ENCODE peak calls at places on chromosomes 7 and 10, in nine cellular contexts. O is testis; W is GM12878; G is CD8-positive, alpha-beta T cell; H is mammary epithelial cell; V is mesendoderm; C is brain microvascular endothelial cell; S is heart right ventricle; I is RWPE1. M is an unnamed sample.

GRCh38 chr7:36739351-36739750 is 15.1 kb upstream of the AOAH start:
- DNase-seq in V (no peak), H (peak), I (no peak), O (no peak), W (no peak), C (no peak), S (no peak), G (no peak), M (no peak)

GRCh38 chr7:112898432-112899290 is 108.5 kb upstream of the TMEM168 start:
- DNase-seq in H (peak), C (peak), V (peak), O (peak), S (no peak), I (peak), W (peak), G (peak), M (no peak)

GRCh38 chr10:78566216-78567135 is 502.3 kb upstream of the ZMIZ1 start:
- DNase-seq in H (no peak), O (no peak), I (no peak), S (no peak), C (no peak), V (no peak), W (no peak), G (no peak), M (no peak)

GRCh38 chr7:44477063-44477830 is 13.2 kb downstream of the NUDCD3 start:
- DNase-seq in V (peak), C (peak), I (peak), S (peak), H (peak), W (peak), G (peak), O (peak), M (peak)

GRCh38 chr10:10794776-10795175 is 222.9 kb upstream of the CELF2 start:
- DNase-seq in I (peak), V (peak), C (peak), G (no peak), W (no peak), O (no peak), H (peak), S (no peak), M (no peak)

GRCh38 chr10:106355450-106355849 is 809.1 kb downstream of the SORCS1 start:
- DNase-seq in I (no peak), W (no peak), V (peak), G (no peak), C (no peak), S (no peak), O (no peak), H (no peak), M (no peak)

GRCh38 chr7:136194843-136195242 is 217.7 kb upstream of the MTPN start:
- DNase-seq in V (no peak), I (no peak), W (no peak), H (no peak), S (no peak), G (no peak), O (no peak), C (no peak), M (no peak)

GRCh38 chr10:130844264-130844761 is 467.2 kb downstream of the TCERG1L start:
- DNase-seq in G (no peak), V (no peak), W (no peak), C (peak), S (no peak), I (no peak), H (no peak), O (no peak), M (no peak)

GRCh38 chr7:155267436-155267835 is 30.2 kb upstream of the INSIG1 start:
- DNase-seq in V (no peak), I (no peak), G (no peak), H (no peak), W (no peak), C (no peak), O (no peak), S (no peak), M (no peak)

GRCh38 chr7:19410096-19410495 is 264.9 kb upstream of the FERD3L start:
- DNase-seq in C (no peak), G (no peak), V (no peak), S (no peak), O (no peak), H (no peak), W (no peak), I (no peak), M (no peak)

GRCh38 chr7:37455081-37455480 is 6.4 kb upstream of the ELMO1 start:
- DNase-seq in C (no peak), O (no peak), H (no peak), S (no peak), V (no peak), G (no peak), W (no peak), I (no peak), M (no peak)

GRCh38 chr10:76051007-76051936 is 619.8 kb downstream of the LRMDA start:
- DNase-seq in I (no peak), O (no peak), S (no peak), G (no peak), V (peak), W (no peak), H (no peak), C (no peak), M (no peak)

GRCh38 chr7:129741743-129742213 is 130.3 kb downstream of the NRF1 start:
- DNase-seq in W (no peak), I (no peak), S (no peak), H (no peak), V (peak), G (no peak), C (no peak), O (no peak), M (no peak)

GRCh38 chr7:90828601-90829000 is 232.5 kb downstream of the CDK14 start:
- DNase-seq in I (no peak), S (no peak), H (peak), O (no peak), V (no peak), G (no peak), C (no peak), W (no peak), M (no peak)

GRCh38 chr10:70978181-70978580 is 89.8 kb upstream of the PCBD1 start:
- DNase-seq in G (no peak), V (no peak), H (no peak), I (no peak), O (no peak), W (no peak), S (no peak), C (no peak), M (no peak)

GRCh38 chr10:963613-964012 is 24.6 kb upstream of the GTPBP4 start:
- DNase-seq in G (no peak), V (no peak), H (no peak), O (no peak), S (no peak), W (no peak), C (no peak), I (no peak), M (no peak)

GRCh38 chr7:45663167-45663921 is 89.2 kb downstream of the ADCY1 start:
- DNase-seq in H (no peak), C (peak), O (peak), G (peak), I (peak), W (no peak), V (peak), S (peak), M (no peak)

GRCh38 chr7:75055830-75056431 is 17.7 kb downstream of the RCC1L start:
- DNase-seq in O (peak), S (no peak), V (no peak), I (no peak), H (no peak), C (no peak), G (no peak), W (no peak), M (no peak)

GRCh38 chr10:114095676-114096331 is 52.1 kb downstream of the ADRB1 start:
- DNase-seq in G (no peak), S (no peak), C (no peak), I (no peak), H (no peak), W (no peak), V (no peak), O (no peak), M (no peak)

GRCh38 chr7:150800576-150801241 is at the start of gene TMEM176A:
- DNase-seq in H (no peak), C (no peak), I (no peak), S (peak), W (no peak), O (no peak), G (peak), V (no peak), M (no peak)

GRCh38 chr7:139855498-139856270 is 26.6 kb downstream of the TBXAS1 start:
- DNase-seq in H (no peak), V (no peak), G (no peak), C (no peak), W (peak), I (no peak), S (no peak), O (no peak), M (no peak)

GRCh38 chr10:16809074-16809718 is 8.0 kb downstream of the RSU1 start:
- DNase-seq in H (peak), C (peak), O (peak), V (peak), W (no peak), I (no peak), S (peak), G (peak), M (no peak)

GRCh38 chr10:123496336-123496735 is 169.8 kb upstream of the GPR26 start:
- DNase-seq in I (no peak), V (no peak), H (no peak), O (no peak), G (no peak), S (no peak), W (no peak), C (no peak), M (no peak)

GRCh38 chr7:22610871-22611757 is 111.1 kb upstream of the STEAP1B start:
- DNase-seq in G (no peak), C (no peak), V (no peak), S (no peak), O (no peak), I (no peak), H (no peak), W (no peak), M (no peak)

GRCh38 chr10:29669149-29669548 is 34.4 kb upstream of the SVIL start:
- DNase-seq in V (no peak), H (peak), I (no peak), C (peak), S (peak), W (no peak), O (no peak), G (no peak), M (no peak)
- H3K27ac ChIP-seq in V (no peak), H (peak), I (peak), C (peak), S (no peak), W (no peak), O (no peak), G (no peak), M (no peak)

GRCh38 chr10:108392286-108392685 is 1227.8 kb upstream of the SORCS1 start:
- DNase-seq in O (no peak), G (no peak), V (no peak), S (no peak), I (peak), C (no peak), H (peak), W (no peak), M (no peak)
- H3K27ac ChIP-seq in O (no peak), G (no peak), V (no peak), S (no peak), I (no peak), C (no peak), H (no peak), W (no peak), M (no peak)

GRCh38 chr10:120503695-120504094 is 46.7 kb downstream of the PLPP4 start:
- DNase-seq in H (no peak), O (no peak), V (no peak), G (no peak), C (no peak), I (no peak), W (no peak), S (no peak), M (no peak)
- H3K27ac ChIP-seq in H (peak), O (no peak), V (no peak), G (no peak), C (no peak), I (no peak), W (no peak), S (no peak), M (no peak)

GRCh38 chr10:47443145-47443544 is 40.8 kb downstream of the ANXA8 start:
- DNase-seq in O (no peak), V (no peak), H (peak), C (no peak), G (no peak), I (no peak), W (no peak), S (no peak), M (no peak)

GRCh38 chr10:47438857-47439474 is 44.9 kb downstream of the ANXA8 start:
- DNase-seq in I (peak), S (no peak), H (peak), V (peak), C (peak), W (no peak), G (no peak), O (peak), M (no peak)

GRCh38 chr10:47444047-47444446 is 39.9 kb downstream of the ANXA8 start:
- DNase-seq in C (no peak), I (no peak), S (no peak), W (no peak), V (no peak), G (no peak), O (no peak), H (no peak), M (no peak)

GRCh38 chr10:47440207-47440606 is 43.7 kb downstream of the ANXA8 start:
- DNase-seq in V (peak), I (no peak), O (no peak), G (no peak), C (no peak), W (no peak), S (no peak), H (no peak), M (no peak)

DNA sequence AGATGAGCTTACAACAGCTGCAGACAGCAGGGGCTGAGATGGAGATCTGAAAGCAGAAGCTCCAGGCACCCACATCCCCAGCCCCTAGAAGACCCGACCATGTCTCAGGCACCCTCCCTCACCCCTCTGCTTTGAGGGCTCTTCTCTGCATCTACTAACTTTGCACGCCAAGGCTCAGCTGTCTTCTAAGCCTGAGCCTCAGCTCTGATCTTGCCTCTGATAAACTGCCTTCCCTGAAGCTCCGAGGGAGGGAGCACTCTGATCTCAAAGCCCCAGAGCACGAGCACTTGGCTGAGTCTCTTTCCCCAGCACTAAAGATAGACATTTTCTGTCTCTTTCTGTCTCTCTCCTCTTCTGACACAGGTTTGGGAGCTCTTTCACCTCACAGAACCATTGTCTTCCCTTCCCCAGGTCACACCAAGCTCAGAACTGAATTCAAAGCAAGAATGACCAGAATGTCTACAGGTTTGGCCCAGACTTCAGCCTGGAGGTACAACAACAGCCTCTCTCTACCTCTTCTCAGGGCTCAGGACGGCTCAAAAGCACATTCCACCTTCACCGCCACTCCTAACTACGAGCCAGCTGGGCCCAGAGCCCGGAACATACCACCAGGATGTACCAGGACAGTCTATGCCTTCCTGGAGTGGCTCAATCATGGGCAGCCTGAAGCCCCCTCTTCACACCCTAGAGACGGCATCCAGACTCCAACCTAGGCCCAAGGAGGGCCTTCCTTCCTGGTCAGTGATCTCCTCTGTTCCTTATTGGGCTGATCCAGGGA is 41.8 kb downstream of the ANXA8 start:
- DNase-seq in V (no peak), H (no peak), G (no peak), S (no peak), O (no peak), C (no peak), I (no peak), W (no peak), M (no peak)
- H3K27ac ChIP-seq in V (no peak), H (no peak), G (no peak), S (no peak), O (no peak), C (no peak), I (no peak), W (no peak), M (no peak)

GRCh38 chr7:105691029-105691691 is 109.9 kb upstream of the EFCAB10 start:
- DNase-seq in H (no peak), G (peak), I (no peak), O (no peak), W (no peak), V (peak), C (peak), S (no peak), M (no peak)
- H3K27ac ChIP-seq in H (no peak), G (peak), I (peak), O (no peak), W (no peak), V (peak), C (no peak), S (peak), M (peak)

DNA sequence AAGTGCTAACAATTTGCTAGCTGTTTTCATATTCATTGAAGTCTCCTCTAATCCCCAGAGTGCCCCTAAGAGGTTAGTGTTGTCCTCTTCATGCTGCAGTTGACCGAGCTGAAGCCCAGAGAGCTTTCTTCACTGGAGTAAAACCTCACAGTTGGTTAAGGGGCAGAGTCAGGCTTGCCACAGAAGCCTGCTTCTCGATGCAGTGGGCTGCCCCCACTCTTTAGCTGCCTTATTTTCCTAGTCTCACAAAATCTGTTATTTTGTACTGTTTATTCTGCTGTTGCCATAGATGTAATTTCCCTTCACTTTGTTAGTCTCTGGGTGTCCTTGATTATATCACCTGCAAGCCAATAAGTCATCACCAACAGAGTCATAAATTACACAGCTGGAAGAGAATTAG is 56.3 kb upstream of the ZPBP start:
- DNase-seq in W (no peak), S (no peak), C (no peak), V (no peak), I (no peak), H (no peak), G (no peak), O (no peak), M (no peak)
- H3K27ac ChIP-seq in W (no peak), S (no peak), C (no peak), V (no peak), I (no peak), H (no peak), G (no peak), O (no peak), M (no peak)

GRCh38 chr7:47634273-47634672 is 52.4 kb upstream of the TNS3 start:
- DNase-seq in G (no peak), I (no peak), V (no peak), H (peak), W (no peak), C (no peak), O (no peak), S (no peak), M (no peak)

GRCh38 chr7:47636693-47637175 is 54.8 kb upstream of the TNS3 start:
- DNase-seq in H (no peak), O (no peak), I (no peak), W (no peak), C (no peak), V (no peak), S (no peak), G (no peak), M (no peak)

GRCh38 chr7:47638679-47639306 is 56.9 kb upstream of the TNS3 start:
- DNase-seq in H (no peak), G (no peak), I (no peak), C (no peak), O (peak), W (no peak), S (no peak), V (no peak), M (no peak)

GRCh38 chr7:47635091-47636090 is 53.5 kb upstream of the TNS3 start:
- DNase-seq in S (peak), H (peak), V (peak), O (peak), I (peak), C (no peak), W (no peak), G (no peak), M (no peak)

DNA sequence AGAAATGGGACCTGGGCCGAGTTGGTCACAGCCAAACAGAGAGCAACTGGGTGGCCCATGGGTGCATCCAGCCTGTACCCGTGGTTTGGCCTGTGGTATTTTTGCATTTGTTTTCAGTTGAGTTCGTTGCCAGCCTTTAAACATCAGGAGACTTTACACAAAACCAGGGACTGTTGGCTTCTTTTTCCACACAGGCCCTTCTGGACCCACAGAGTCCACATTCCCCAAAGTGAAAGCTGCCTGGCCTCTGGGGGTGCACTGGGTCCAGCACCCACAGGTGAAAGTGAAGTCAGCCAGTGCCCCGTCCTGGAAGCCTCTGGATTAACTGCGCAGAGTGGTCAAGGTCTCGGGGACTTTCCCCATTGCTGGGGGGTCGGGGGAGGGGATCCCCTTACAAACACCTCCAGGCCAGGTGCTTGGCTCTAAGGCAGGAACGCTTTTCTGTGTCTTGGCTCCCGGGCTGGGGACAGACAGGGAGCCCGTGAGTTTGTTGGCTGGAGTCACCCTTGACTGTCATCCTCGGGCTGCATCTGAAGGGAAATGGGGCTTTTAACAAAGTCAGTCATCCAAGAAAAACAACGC is 54.3 kb upstream of the TNS3 start:
- DNase-seq in S (no peak), O (no peak), V (no peak), G (no peak), H (no peak), W (no peak), I (no peak), C (no peak), M (no peak)
- H3K27ac ChIP-seq in S (no peak), O (no peak), V (no peak), G (no peak), H (no peak), W (no peak), I (peak), C (no peak), M (peak)

DNA sequence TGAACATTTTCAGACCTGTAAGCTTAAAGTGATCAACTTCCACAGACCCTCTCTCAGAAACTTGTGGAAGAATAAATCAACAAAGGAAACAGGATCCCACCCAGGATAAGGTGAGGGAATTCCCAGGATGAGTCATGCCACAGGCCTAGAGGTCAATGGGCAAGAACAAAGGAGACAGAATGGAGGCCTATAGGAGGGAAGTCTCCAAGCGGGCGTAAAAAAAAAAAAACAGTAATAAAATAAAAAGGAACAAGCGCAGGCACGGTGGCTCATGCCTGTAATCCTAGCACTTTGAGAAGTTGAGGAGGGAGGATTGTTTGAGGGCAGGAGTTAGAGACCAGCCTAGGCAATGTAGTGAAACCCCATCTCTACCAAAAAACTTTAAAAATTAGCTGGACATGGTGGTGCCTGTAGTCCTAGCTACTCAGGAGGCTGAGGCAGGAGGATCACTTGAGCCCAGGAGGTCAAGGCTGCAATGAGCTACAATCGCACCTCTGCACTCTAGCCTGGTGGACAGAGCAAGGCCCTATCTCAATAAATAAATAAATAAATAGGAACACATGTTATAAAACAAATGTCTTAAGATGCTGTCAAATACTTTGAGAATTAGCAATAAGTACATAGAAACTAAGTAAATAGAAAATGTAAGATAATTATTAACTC is 8.4 kb downstream of the SORBS1 start:
- DNase-seq in O (no peak), I (peak), C (no peak), G (no peak), W (no peak), V (peak), H (peak), S (no peak), M (no peak)
- H3K27ac ChIP-seq in O (no peak), I (no peak), C (no peak), G (no peak), W (no peak), V (no peak), H (no peak), S (no peak), M (no peak)

GRCh38 chr10:44017483-44018145 is 367.3 kb downstream of the CXCL12 start:
- DNase-seq in G (no peak), H (peak), W (no peak), I (no peak), C (no peak), V (no peak), S (no peak), O (no peak), M (no peak)
- H3K27ac ChIP-seq in G (no peak), H (no peak), W (no peak), I (no peak), C (no peak), V (no peak), S (no peak), O (no peak), M (no peak)

M was measured in caudate nucleus.